ENCODE peak calls at places on chromosomes 13 and 19, in nine cellular contexts. H, L, S, T, K, C, V, D and M are unnamed samples.

GRCh38 chr13:20566424-20566916 is 487 bp upstream of the IFT88 start:
- DNase-seq in H (peak), S (peak), V (peak), L (no peak), T (peak), D (peak), C (no peak), K (peak), M (peak)

GRCh38 chr13:42985312-42986175 is 6.5 kb downstream of the EPSTI1 start:
- DNase-seq in L (no peak), T (peak), V (no peak), H (no peak), K (no peak), C (no peak), D (peak), S (peak), M (no peak)

GRCh38 chr19:42117076-42117475 is 15.2 kb downstream of the POU2F2 start:
- DNase-seq in C (no peak), L (no peak), H (no peak), K (no peak), D (no peak), T (no peak), S (no peak), V (no peak), M (no peak)

GRCh38 chr19:19486343-19487076 is 28.8 kb downstream of the TSSK6 start:
- DNase-seq in K (no peak), C (no peak), D (no peak), H (no peak), L (no peak), T (no peak), V (no peak), S (no peak), M (no peak)

GRCh38 chr13:43572601-43573360 is 214.0 kb downstream of the ENOX1 start:
- DNase-seq in T (no peak), D (no peak), S (no peak), L (no peak), H (no peak), C (no peak), K (no peak), V (no peak), M (no peak)

GRCh38 chr19:55285225-55285890 is 1.6 kb downstream of the BRSK1 start:
- DNase-seq in S (no peak), T (no peak), V (no peak), H (no peak), K (no peak), L (no peak), D (no peak), C (no peak), M (no peak)

GRCh38 chr13:28714651-28715050 is 4.1 kb downstream of the SLC46A3 start:
- DNase-seq in H (no peak), L (no peak), D (no peak), C (no peak), S (no peak), T (no peak), V (no peak), K (no peak), M (no peak)

GRCh38 chr19:54434112-54434861 is 14.7 kb upstream of the LENG8 start:
- DNase-seq in C (no peak), D (no peak), T (no peak), H (peak), K (peak), L (no peak), S (no peak), V (no peak), M (no peak)

GRCh38 chr19:20968092-20968491 is 45.0 kb downstream of the ZNF85 start:
- DNase-seq in S (no peak), C (no peak), V (no peak), K (no peak), H (no peak), L (no peak), D (no peak), T (no peak), M (no peak)

GRCh38 chr13:22061371-22061805 is 390.5 kb downstream of the FGF9 start:
- DNase-seq in D (no peak), C (no peak), K (no peak), T (no peak), V (peak), H (no peak), L (no peak), S (no peak), M (no peak)

GRCh38 chr13:26943748-26944147 is 183.2 kb upstream of the GPR12 start:
- DNase-seq in V (no peak), T (no peak), K (no peak), H (no peak), S (no peak), C (no peak), D (no peak), L (no peak), M (no peak)

GRCh38 chr13:24036115-24036514 is 124.4 kb upstream of the SPATA13 start:
- DNase-seq in S (no peak), C (no peak), V (no peak), T (no peak), H (no peak), K (no peak), L (no peak), D (no peak), M (no peak)

GRCh38 chr13:110379358-110379757 is 72.3 kb downstream of the COL4A2 start:
- DNase-seq in T (no peak), D (no peak), V (no peak), S (no peak), L (no peak), C (no peak), H (no peak), K (no peak), M (no peak)

GRCh38 chr19:55158848-55159793 is 1.6 kb upstream of the TNNI3 start:
- DNase-seq in S (no peak), T (no peak), C (no peak), D (no peak), H (no peak), V (no peak), L (peak), K (no peak), M (peak)

GRCh38 chr19:38057954-38058690 is 151.1 kb downstream of the SIPA1L3 start:
- DNase-seq in S (peak), C (no peak), D (no peak), K (no peak), L (no peak), H (peak), T (no peak), V (no peak), M (no peak)

DNA sequence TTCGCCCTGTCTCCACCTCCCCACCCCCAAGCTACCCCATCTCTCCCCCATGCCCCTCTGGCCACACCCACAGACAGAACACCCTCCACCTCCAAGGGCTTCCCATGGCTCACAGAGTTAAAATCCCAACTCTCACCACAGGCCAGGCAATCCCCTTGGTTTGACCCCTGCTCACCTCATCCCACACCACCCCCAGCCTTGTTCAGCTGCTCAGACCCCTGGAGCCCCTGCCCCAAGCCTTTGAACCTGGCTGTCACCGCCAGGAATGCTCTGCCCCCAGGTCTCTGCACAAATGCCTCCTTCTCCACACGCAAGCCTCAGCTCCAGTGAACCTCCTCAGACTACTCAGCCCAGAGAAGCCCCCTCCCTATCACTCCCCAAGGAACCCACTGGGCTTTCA is 5.8 kb downstream of the DDX39A start:
- DNase-seq in L (no peak), K (no peak), S (no peak), T (no peak), C (no peak), D (no peak), V (no peak), H (no peak), M (no peak)
- TF ChIP-seq POLR2A in L (no peak), K (no peak), S (no peak), T (no peak), C (no peak), D (no peak), V (no peak), H (no peak), M (no peak)

GRCh38 chr13:51452391-51453307 is at the start of gene INTS6:
- DNase-seq in S (peak), H (peak), L (peak), C (peak), V (peak), T (peak), K (peak), D (peak), M (peak)
- TF ChIP-seq POLR2A in S (peak), H (peak), L (peak), C (peak), V (peak), T (peak), K (peak), D (peak), M (peak)

GRCh38 chr19:46206176-46206575 is 23.4 kb upstream of the IGFL1 start:
- DNase-seq in C (no peak), K (no peak), V (no peak), D (no peak), S (no peak), L (no peak), T (no peak), H (no peak), M (no peak)
- TF ChIP-seq POLR2A in C (no peak), K (no peak), V (no peak), D (no peak), S (no peak), L (no peak), T (no peak), H (no peak), M (no peak)

GRCh38 chr19:1213391-1214286 is 8.1 kb downstream of the STK11 start:
- DNase-seq in H (peak), L (no peak), V (peak), C (no peak), D (peak), S (peak), T (peak), K (peak), M (peak)
- TF ChIP-seq POLR2A in H (no peak), L (no peak), V (no peak), C (no peak), D (no peak), S (no peak), T (no peak), K (no peak), M (peak)

DNA sequence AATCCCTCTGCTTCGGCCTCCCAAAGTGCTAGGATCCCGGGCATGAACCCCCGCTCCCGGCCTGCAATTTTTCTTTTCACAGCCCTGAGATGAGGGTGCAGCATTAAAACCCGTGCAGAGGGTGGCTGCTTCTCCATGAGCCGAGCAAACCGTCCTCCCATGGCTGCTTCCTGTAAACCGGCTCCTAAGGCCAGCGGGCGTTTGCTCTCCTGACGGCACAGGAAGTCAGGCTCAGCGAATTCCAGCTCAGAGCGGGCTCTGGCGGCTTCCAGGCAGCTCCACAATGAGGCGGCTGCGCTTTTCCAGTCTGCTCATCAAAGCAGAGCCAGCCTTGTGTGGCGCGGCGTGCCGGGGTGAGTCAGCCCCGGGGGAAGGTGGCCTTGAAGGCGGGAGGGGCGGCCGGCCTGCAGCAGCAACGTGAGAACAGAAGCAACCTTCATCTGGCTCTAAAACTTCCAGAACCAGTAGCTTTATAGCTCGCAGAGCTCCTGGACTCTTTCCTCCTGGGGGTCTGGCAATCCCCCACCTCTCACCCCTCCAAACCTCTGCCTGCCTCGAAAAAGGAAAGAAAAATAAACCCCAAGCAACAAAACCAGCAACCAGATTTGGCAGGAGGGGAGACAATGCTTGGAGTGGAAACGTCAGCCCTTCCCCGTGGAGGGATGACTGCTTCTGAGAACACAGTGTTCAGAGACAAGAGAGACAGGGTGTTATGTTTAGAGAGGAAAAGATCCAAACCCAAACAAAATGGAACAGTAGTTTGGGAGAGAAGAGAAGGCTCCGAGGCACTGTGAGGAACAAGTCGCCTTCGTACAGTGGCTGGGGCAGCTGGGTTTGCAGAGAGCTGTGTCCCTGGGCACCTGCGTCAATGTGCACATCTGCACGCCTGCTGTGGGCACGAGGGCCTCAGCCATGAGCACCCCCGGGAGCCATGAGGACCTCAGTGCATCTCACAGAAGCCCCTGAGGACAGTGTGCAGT is 67.8 kb downstream of the GADD45B start:
- DNase-seq in K (peak), H (peak), T (peak), S (peak), V (peak), D (peak), L (peak), C (peak), M (peak)
- TF ChIP-seq POLR2A in K (peak), H (peak), T (peak), S (peak), V (no peak), D (no peak), L (peak), C (peak), M (no peak)

GRCh38 chr19:10681658-10682057 is 19.6 kb upstream of the QTRT1 start:
- DNase-seq in D (no peak), T (no peak), H (no peak), K (no peak), L (peak), C (no peak), V (no peak), S (no peak), M (no peak)
- TF ChIP-seq POLR2A in D (no peak), T (no peak), H (no peak), K (no peak), L (peak), C (peak), V (no peak), S (no peak), M (no peak)

DNA sequence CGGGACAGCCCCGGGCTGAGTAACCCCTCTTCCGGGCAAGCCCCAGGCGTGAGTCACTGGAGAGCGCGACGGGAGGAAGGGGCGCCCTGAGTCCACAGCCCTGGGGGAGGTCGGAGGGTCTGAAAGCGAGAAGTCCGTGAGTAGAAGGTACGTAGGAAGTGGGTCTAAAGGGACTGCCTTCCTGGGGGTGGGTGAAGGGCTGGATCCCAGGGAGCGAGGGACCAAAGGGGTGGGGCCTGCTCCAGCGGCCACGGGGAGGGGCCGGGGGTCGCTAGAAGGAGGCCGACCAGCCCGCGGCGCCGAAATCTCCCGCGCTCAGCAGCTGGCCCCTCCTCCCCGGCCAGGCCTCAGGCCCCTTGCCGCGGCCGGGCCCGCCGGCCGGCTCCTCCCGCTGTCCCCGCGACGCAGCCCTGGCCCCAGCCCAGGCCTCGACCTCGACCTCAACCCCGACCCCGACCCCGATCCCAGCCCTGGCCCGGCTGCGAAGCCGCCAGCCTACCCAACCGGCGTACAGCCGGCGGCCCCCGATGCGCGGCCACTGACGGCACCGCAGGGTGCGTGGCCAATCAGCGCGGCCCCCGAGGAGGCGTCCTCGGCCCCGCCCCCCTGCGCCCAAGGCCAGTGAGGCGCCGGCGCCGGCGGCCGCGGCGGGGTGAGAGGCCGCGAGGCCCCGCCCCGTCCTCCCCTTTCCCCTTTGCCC is 22.5 kb downstream of the IPO5 start:
- DNase-seq in T (peak), L (peak), V (peak), S (peak), C (peak), D (peak), K (peak), H (peak), M (peak)
- TF ChIP-seq POLR2A in T (peak), L (peak), V (peak), S (peak), C (peak), D (peak), K (peak), H (peak), M (peak)

DNA sequence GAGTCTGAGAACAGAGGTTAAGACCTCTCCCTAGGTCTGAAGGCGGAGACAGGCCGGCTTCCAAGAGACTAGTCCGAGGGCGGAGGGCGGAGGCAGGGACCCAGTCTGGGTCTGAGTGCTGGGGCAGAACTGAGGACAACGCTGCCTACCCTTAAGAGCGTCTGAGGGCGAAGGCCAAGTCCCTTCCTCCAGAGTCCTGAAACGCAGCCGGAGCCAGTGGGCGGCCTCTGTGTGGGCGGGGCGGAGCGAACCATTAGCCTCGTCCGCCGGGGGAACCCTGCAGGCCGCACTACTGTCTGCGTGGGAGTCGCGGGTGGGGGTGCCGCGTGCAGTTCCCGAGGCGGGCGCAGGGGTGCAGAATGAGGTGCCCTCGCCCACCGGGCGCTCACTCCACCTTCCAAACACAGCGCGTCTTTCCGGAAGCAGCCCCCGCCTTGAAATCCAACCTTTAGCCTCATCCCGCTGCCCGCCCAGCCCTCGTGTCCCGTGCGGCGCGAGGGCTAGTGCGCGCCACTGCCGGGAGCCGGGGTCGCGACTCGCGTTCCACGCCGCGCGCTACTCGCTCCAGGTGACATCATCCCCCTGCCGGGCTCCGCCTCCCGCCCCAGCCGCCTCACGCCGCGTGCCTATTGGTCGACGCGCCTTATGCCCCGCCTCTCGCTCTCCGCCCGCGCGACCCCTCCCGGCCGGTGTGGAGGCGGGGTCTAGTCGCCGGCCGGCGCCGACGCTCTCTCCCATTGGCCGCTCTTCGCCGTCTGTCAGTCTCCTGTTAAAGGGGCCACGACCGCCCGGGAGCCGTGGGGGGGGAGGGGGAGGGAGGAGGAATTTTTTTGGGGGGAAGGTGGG is at the start of gene C19orf73:
- DNase-seq in L (peak), H (peak), C (peak), K (peak), V (peak), D (peak), S (peak), T (peak), M (peak)
- TF ChIP-seq POLR2A in L (peak), H (peak), C (peak), K (peak), V (peak), D (peak), S (peak), T (peak), M (peak)